ENCODE peak calls at places on chromosomes 1 and 21, in ten cellular contexts. L is KG1, B is dermis blood vessel endothelial cell, S is HCT116, A is astrocyte, R is iris pigment epithelial cell, D is GM23248, Z is activated T-cell treated with anti-CD3 and anti-CD28 coated beads for 24 hours, Y is hepatic stellate cell, Q is nucleus accumbens. V is an unnamed sample.

GRCh38 chr1:3248416-3249141 is 179.6 kb downstream of the PRDM16 start:
- DNase-seq in L (no peak), B (no peak), S (no peak), A (no peak), R (no peak), D (no peak), Z (no peak), Y (no peak), Q (no peak), V (no peak)

GRCh38 chr1:169970114-169970513 is 76.4 kb upstream of the SCYL3 start:
- DNase-seq in L (no peak), B (no peak), S (no peak), A (no peak), R (no peak), D (no peak), Z (no peak), Y (no peak), Q (no peak), V (no peak)

GRCh38 chr1:64906447-64906846 is 59.9 kb downstream of the JAK1 start:
- DNase-seq in L (no peak), B (no peak), S (no peak), A (no peak), R (no peak), D (no peak), Z (peak; percentile 32), Y (no peak), Q (no peak), V (peak; percentile 40)

GRCh38 chr1:24688621-24689195 is 45.6 kb downstream of the SRRM1 start:
- DNase-seq in L (peak; percentile 60), B (peak; percentile 81), S (peak; percentile 36), A (no peak), R (peak; percentile 63), D (peak; percentile 87), Z (peak; percentile 36), Y (peak; percentile 82), Q (peak; percentile 46), V (peak; percentile 68)

GRCh38 chr1:100730130-100730529 is 10.6 kb downstream of the VCAM1 start:
- DNase-seq in L (no peak), B (no peak), S (no peak), A (no peak), R (peak; percentile 48), D (no peak), Z (no peak), Y (no peak), Q (no peak), V (no peak)

GRCh38 chr1:150364231-150365003 is 470 bp downstream of the RPRD2 start:
- DNase-seq in L (peak; percentile 63), B (peak; percentile 90), S (peak; percentile 27), A (peak; percentile 51), R (peak; percentile 88), D (peak; percentile 90), Z (peak; percentile 63), Y (peak; percentile 67), Q (peak; percentile 50), V (peak; percentile 84)

GRCh38 chr1:89929467-89930063 is 65.3 kb upstream of the ZNF326 start:
- DNase-seq in L (no peak), B (peak; percentile 42), S (no peak), A (no peak), R (peak; percentile 20), D (no peak), Z (no peak), Y (no peak), Q (no peak), V (no peak)

GRCh38 chr1:106571109-106571508 is 485.4 kb upstream of the PRMT6 start:
- DNase-seq in L (no peak), B (no peak), S (no peak), A (peak; percentile 22), R (peak; percentile 3), D (no peak), Z (no peak), Y (no peak), Q (no peak), V (no peak)

GRCh38 chr1:203422656-203423055 is 53.0 kb upstream of the PRELP start:
- DNase-seq in L (no peak), B (no peak), S (no peak), A (peak; percentile 22), R (no peak), D (peak; percentile 68), Z (no peak), Y (no peak), Q (no peak), V (peak; percentile 6)

GRCh38 chr1:165255226-165255625 is 101.3 kb downstream of the LMX1A start:
- DNase-seq in L (no peak), B (no peak), S (no peak), A (no peak), R (no peak), D (no peak), Z (no peak), Y (no peak), Q (no peak), V (no peak)

GRCh38 chr1:29757866-29758763 is 521.8 kb downstream of the PTPRU start:
- DNase-seq in L (no peak), B (no peak), S (no peak), A (no peak), R (no peak), D (no peak), Z (no peak), Y (no peak), Q (no peak), V (no peak)

GRCh38 chr1:54965624-54966340 is 14.6 kb upstream of the TMEM61 start:
- DNase-seq in L (peak; percentile 21), B (peak; percentile 62), S (peak; percentile 35), A (peak; percentile 21), R (peak; percentile 85), D (peak; percentile 74), Z (no peak), Y (no peak), Q (no peak), V (peak; percentile 58)

GRCh38 chr1:182122265-182122664 is 60.8 kb upstream of the ZNF648 start:
- DNase-seq in L (no peak), B (no peak), S (no peak), A (no peak), R (no peak), D (no peak), Z (no peak), Y (no peak), Q (no peak), V (no peak)

GRCh38 chr1:183640193-183640592 is 4.6 kb upstream of the ARPC5 start:
- DNase-seq in L (no peak), B (no peak), S (no peak), A (no peak), R (no peak), D (no peak), Z (no peak), Y (no peak), Q (no peak), V (no peak)

GRCh38 chr1:912740-913301 is 10.9 kb upstream of the SAMD11 start:
- DNase-seq in L (no peak), B (peak; percentile 50), S (no peak), A (no peak), R (peak; percentile 59), D (peak; percentile 71), Z (no peak), Y (no peak), Q (no peak), V (no peak)

GRCh38 chr1:109969430-109969829 is 15.1 kb upstream of the AHCYL1 start:
- DNase-seq in L (no peak), B (no peak), S (no peak), A (peak; percentile 60), R (peak; percentile 81), D (peak; percentile 83), Z (no peak), Y (no peak), Q (no peak), V (peak; percentile 85)

GRCh38 chr1:110035236-110035752 is 870 bp downstream of the STRIP1 start:
- DNase-seq in L (no peak), B (no peak), S (no peak), A (no peak), R (peak; percentile 41), D (peak; percentile 79), Z (no peak), Y (peak; percentile 46), Q (no peak), V (peak; percentile 29)

GRCh38 chr1:33753087-33753856 is 110.6 kb upstream of the HMGB4 start:
- DNase-seq in L (no peak), B (no peak), S (no peak), A (no peak), R (no peak), D (no peak), Z (no peak), Y (no peak), Q (no peak), V (no peak)

GRCh38 chr1:67650061-67650460 is 34.9 kb upstream of the GADD45A start:
- DNase-seq in L (no peak), B (no peak), S (no peak), A (no peak), R (peak; percentile 27), D (peak; percentile 41), Z (no peak), Y (no peak), Q (no peak), V (no peak)

GRCh38 chr21:42530167-42530518 is 16.5 kb downstream of the SLC37A1 start:
- DNase-seq in L (no peak), B (no peak), S (no peak), A (no peak), R (no peak), D (no peak), Z (no peak), Y (no peak), Q (no peak), V (no peak)

GRCh38 chr1:235069577-235070563 is 58.8 kb downstream of the TOMM20 start:
- DNase-seq in L (no peak), B (peak; percentile 60), S (no peak), A (peak; percentile 97), R (peak; percentile 42), D (peak; percentile 98), Z (no peak), Y (peak; percentile 57), Q (no peak), V (peak; percentile 89)

GRCh38 chr1:11473635-11474034 is 5.3 kb upstream of the DISP3 start:
- DNase-seq in L (no peak), B (peak; percentile 44), S (no peak), A (no peak), R (no peak), D (peak; percentile 32), Z (no peak), Y (no peak), Q (no peak), V (no peak)

GRCh38 chr21:38498057-38498833 is at the start of gene ERG:
- DNase-seq in L (peak; percentile 70), B (peak; percentile 95), S (no peak), A (no peak), R (no peak), D (no peak), Z (no peak), Y (no peak), Q (no peak), V (no peak)

GRCh38 chr1:31562707-31563360 is 13.5 kb upstream of the TINAGL1 start:
- DNase-seq in L (no peak), B (peak; percentile 65), S (peak; percentile 56), A (no peak), R (peak; percentile 61), D (peak; percentile 29), Z (no peak), Y (no peak), Q (no peak), V (peak; percentile 33)

GRCh38 chr1:203628997-203629508 is 2.4 kb downstream of the ATP2B4 start:
- DNase-seq in L (no peak), B (no peak), S (no peak), A (no peak), R (peak; percentile 27), D (peak; percentile 51), Z (no peak), Y (no peak), Q (no peak), V (no peak)

GRCh38 chr1:226134170-226135058 is 52.1 kb downstream of the ACBD3 start:
- DNase-seq in L (no peak), B (no peak), S (no peak), A (no peak), R (no peak), D (no peak), Z (no peak), Y (no peak), Q (no peak), V (no peak)

GRCh38 chr1:21939650-21940374 is 2.7 kb upstream of the HSPG2 start:
- DNase-seq in L (no peak), B (peak; percentile 98), S (peak; percentile 78), A (peak; percentile 97), R (peak; percentile 96), D (peak; percentile 98), Z (no peak), Y (peak; percentile 83), Q (peak; percentile 8), V (peak; percentile 88)

GRCh38 chr21:27761623-27762022 is 794.7 kb upstream of the ADAMTS5 start:
- DNase-seq in L (no peak), B (no peak), S (no peak), A (no peak), R (no peak), D (no peak), Z (no peak), Y (no peak), Q (no peak), V (no peak)

V was measured in HCEC 1CT.